ENCODE peak calls at places on chromosomes 13 and 19, in nine cellular contexts. One of them, this sample, is unnamed.

GRCh38 chr13:113582841-113583631 is 1.5 kb upstream of the TFDP1 start:
- DNase-seq in activated CD4-positive, alpha-beta T cell treated with anti-CD3 and anti-CD28 coated beads for 48 hours: no peak
- DNase-seq in T-helper 9 cell: no peak
- DNase-seq in stimulated activated CD8-positive, alpha-beta memory T cell treated with anti-CD3 and anti-CD28 coated beads, Interleukin-4, amount 100 ng/mL, for 4 hours: no peak
- DNase-seq in NCI-H1930: no peak
- DNase-seq in caudate nucleus: no peak
- DNase-seq in stimulated activated CD4-positive, alpha-beta T cell treated with anti-CD3 and anti-CD28 coated beads, TNF-alpha, amount 100 ng/mL, for 48 hours: no peak
- DNase-seq in GM23338: no peak
- DNase-seq in activated CD4-positive, CD25-positive, alpha-beta regulatory T cell treated with anti-CD3 and anti-CD28 coated beads, Interleukin-2, amount 50 U/mL, for 72 hours: no peak
- DNase-seq in this sample: no peak

GRCh38 chr19:39671739-39672363 is 16.1 kb downstream of the LGALS16 start:
- DNase-seq in activated CD4-positive, alpha-beta T cell treated with anti-CD3 and anti-CD28 coated beads for 48 hours: peak
- DNase-seq in T-helper 9 cell: peak
- DNase-seq in stimulated activated CD8-positive, alpha-beta memory T cell treated with anti-CD3 and anti-CD28 coated beads, Interleukin-4, amount 100 ng/mL, for 4 hours: peak
- DNase-seq in NCI-H1930: peak
- DNase-seq in caudate nucleus: no peak
- DNase-seq in stimulated activated CD4-positive, alpha-beta T cell treated with anti-CD3 and anti-CD28 coated beads, TNF-alpha, amount 100 ng/mL, for 48 hours: peak
- DNase-seq in GM23338: peak
- DNase-seq in activated CD4-positive, CD25-positive, alpha-beta regulatory T cell treated with anti-CD3 and anti-CD28 coated beads, Interleukin-2, amount 50 U/mL, for 72 hours: no peak
- DNase-seq in this sample: no peak

GRCh38 chr13:80630685-80631121 is 289.8 kb upstream of the SPRY2 start:
- DNase-seq in activated CD4-positive, alpha-beta T cell treated with anti-CD3 and anti-CD28 coated beads for 48 hours: no peak
- DNase-seq in T-helper 9 cell: no peak
- DNase-seq in stimulated activated CD8-positive, alpha-beta memory T cell treated with anti-CD3 and anti-CD28 coated beads, Interleukin-4, amount 100 ng/mL, for 4 hours: no peak
- DNase-seq in NCI-H1930: no peak
- DNase-seq in caudate nucleus: no peak
- DNase-seq in stimulated activated CD4-positive, alpha-beta T cell treated with anti-CD3 and anti-CD28 coated beads, TNF-alpha, amount 100 ng/mL, for 48 hours: no peak
- DNase-seq in GM23338: no peak
- DNase-seq in activated CD4-positive, CD25-positive, alpha-beta regulatory T cell treated with anti-CD3 and anti-CD28 coated beads, Interleukin-2, amount 50 U/mL, for 72 hours: no peak
- DNase-seq in this sample: no peak

GRCh38 chr13:46964789-46965527 is 68.1 kb upstream of the HTR2A start:
- DNase-seq in activated CD4-positive, alpha-beta T cell treated with anti-CD3 and anti-CD28 coated beads for 48 hours: no peak
- DNase-seq in T-helper 9 cell: no peak
- DNase-seq in stimulated activated CD8-positive, alpha-beta memory T cell treated with anti-CD3 and anti-CD28 coated beads, Interleukin-4, amount 100 ng/mL, for 4 hours: no peak
- DNase-seq in NCI-H1930: no peak
- DNase-seq in caudate nucleus: no peak
- DNase-seq in stimulated activated CD4-positive, alpha-beta T cell treated with anti-CD3 and anti-CD28 coated beads, TNF-alpha, amount 100 ng/mL, for 48 hours: no peak
- DNase-seq in GM23338: no peak
- DNase-seq in activated CD4-positive, CD25-positive, alpha-beta regulatory T cell treated with anti-CD3 and anti-CD28 coated beads, Interleukin-2, amount 50 U/mL, for 72 hours: no peak
- DNase-seq in this sample: no peak

GRCh38 chr13:30577381-30577780 is 40.3 kb upstream of the USPL1 start:
- DNase-seq in activated CD4-positive, alpha-beta T cell treated with anti-CD3 and anti-CD28 coated beads for 48 hours: peak
- DNase-seq in T-helper 9 cell: peak
- DNase-seq in stimulated activated CD8-positive, alpha-beta memory T cell treated with anti-CD3 and anti-CD28 coated beads, Interleukin-4, amount 100 ng/mL, for 4 hours: peak
- DNase-seq in NCI-H1930: no peak
- DNase-seq in caudate nucleus: no peak
- DNase-seq in stimulated activated CD4-positive, alpha-beta T cell treated with anti-CD3 and anti-CD28 coated beads, TNF-alpha, amount 100 ng/mL, for 48 hours: peak
- DNase-seq in GM23338: no peak
- DNase-seq in activated CD4-positive, CD25-positive, alpha-beta regulatory T cell treated with anti-CD3 and anti-CD28 coated beads, Interleukin-2, amount 50 U/mL, for 72 hours: peak
- DNase-seq in this sample: peak

GRCh38 chr13:35475131-35475959 is 1.1 kb downstream of the MAB21L1 start:
- DNase-seq in activated CD4-positive, alpha-beta T cell treated with anti-CD3 and anti-CD28 coated beads for 48 hours: peak
- DNase-seq in T-helper 9 cell: no peak
- DNase-seq in stimulated activated CD8-positive, alpha-beta memory T cell treated with anti-CD3 and anti-CD28 coated beads, Interleukin-4, amount 100 ng/mL, for 4 hours: no peak
- DNase-seq in NCI-H1930: no peak
- DNase-seq in caudate nucleus: no peak
- DNase-seq in stimulated activated CD4-positive, alpha-beta T cell treated with anti-CD3 and anti-CD28 coated beads, TNF-alpha, amount 100 ng/mL, for 48 hours: no peak
- DNase-seq in GM23338: peak
- DNase-seq in activated CD4-positive, CD25-positive, alpha-beta regulatory T cell treated with anti-CD3 and anti-CD28 coated beads, Interleukin-2, amount 50 U/mL, for 72 hours: no peak
- DNase-seq in this sample: no peak

GRCh38 chr19:44809856-44810554 is 1.1 kb downstream of the BCAM start:
- DNase-seq in activated CD4-positive, alpha-beta T cell treated with anti-CD3 and anti-CD28 coated beads for 48 hours: no peak
- DNase-seq in T-helper 9 cell: no peak
- DNase-seq in stimulated activated CD8-positive, alpha-beta memory T cell treated with anti-CD3 and anti-CD28 coated beads, Interleukin-4, amount 100 ng/mL, for 4 hours: no peak
- DNase-seq in NCI-H1930: no peak
- DNase-seq in caudate nucleus: no peak
- DNase-seq in stimulated activated CD4-positive, alpha-beta T cell treated with anti-CD3 and anti-CD28 coated beads, TNF-alpha, amount 100 ng/mL, for 48 hours: no peak
- DNase-seq in GM23338: no peak
- DNase-seq in activated CD4-positive, CD25-positive, alpha-beta regulatory T cell treated with anti-CD3 and anti-CD28 coated beads, Interleukin-2, amount 50 U/mL, for 72 hours: no peak
- DNase-seq in this sample: no peak

GRCh38 chr19:43525836-43526771 is 897 bp downstream of the ETHE1 start:
- DNase-seq in activated CD4-positive, alpha-beta T cell treated with anti-CD3 and anti-CD28 coated beads for 48 hours: peak
- DNase-seq in T-helper 9 cell: no peak
- DNase-seq in stimulated activated CD8-positive, alpha-beta memory T cell treated with anti-CD3 and anti-CD28 coated beads, Interleukin-4, amount 100 ng/mL, for 4 hours: no peak
- DNase-seq in NCI-H1930: no peak
- DNase-seq in caudate nucleus: peak
- DNase-seq in stimulated activated CD4-positive, alpha-beta T cell treated with anti-CD3 and anti-CD28 coated beads, TNF-alpha, amount 100 ng/mL, for 48 hours: no peak
- DNase-seq in GM23338: peak
- DNase-seq in activated CD4-positive, CD25-positive, alpha-beta regulatory T cell treated with anti-CD3 and anti-CD28 coated beads, Interleukin-2, amount 50 U/mL, for 72 hours: no peak
- DNase-seq in this sample: no peak

GRCh38 chr13:106182404-106182803 is 353.1 kb downstream of the EFNB2 start:
- DNase-seq in activated CD4-positive, alpha-beta T cell treated with anti-CD3 and anti-CD28 coated beads for 48 hours: no peak
- DNase-seq in T-helper 9 cell: no peak
- DNase-seq in stimulated activated CD8-positive, alpha-beta memory T cell treated with anti-CD3 and anti-CD28 coated beads, Interleukin-4, amount 100 ng/mL, for 4 hours: no peak
- DNase-seq in NCI-H1930: no peak
- DNase-seq in caudate nucleus: no peak
- DNase-seq in stimulated activated CD4-positive, alpha-beta T cell treated with anti-CD3 and anti-CD28 coated beads, TNF-alpha, amount 100 ng/mL, for 48 hours: no peak
- DNase-seq in GM23338: no peak
- DNase-seq in activated CD4-positive, CD25-positive, alpha-beta regulatory T cell treated with anti-CD3 and anti-CD28 coated beads, Interleukin-2, amount 50 U/mL, for 72 hours: no peak
- DNase-seq in this sample: no peak

GRCh38 chr19:10924597-10924996 is 3.8 kb downstream of the YIPF2 start:
- DNase-seq in activated CD4-positive, alpha-beta T cell treated with anti-CD3 and anti-CD28 coated beads for 48 hours: no peak
- DNase-seq in T-helper 9 cell: no peak
- DNase-seq in stimulated activated CD8-positive, alpha-beta memory T cell treated with anti-CD3 and anti-CD28 coated beads, Interleukin-4, amount 100 ng/mL, for 4 hours: no peak
- DNase-seq in NCI-H1930: no peak
- DNase-seq in caudate nucleus: no peak
- DNase-seq in stimulated activated CD4-positive, alpha-beta T cell treated with anti-CD3 and anti-CD28 coated beads, TNF-alpha, amount 100 ng/mL, for 48 hours: no peak
- DNase-seq in GM23338: no peak
- DNase-seq in activated CD4-positive, CD25-positive, alpha-beta regulatory T cell treated with anti-CD3 and anti-CD28 coated beads, Interleukin-2, amount 50 U/mL, for 72 hours: no peak
- DNase-seq in this sample: no peak

GRCh38 chr13:110923777-110924638 is 9.1 kb upstream of the ANKRD10 start:
- DNase-seq in activated CD4-positive, alpha-beta T cell treated with anti-CD3 and anti-CD28 coated beads for 48 hours: no peak
- DNase-seq in T-helper 9 cell: no peak
- DNase-seq in stimulated activated CD8-positive, alpha-beta memory T cell treated with anti-CD3 and anti-CD28 coated beads, Interleukin-4, amount 100 ng/mL, for 4 hours: no peak
- DNase-seq in NCI-H1930: no peak
- DNase-seq in caudate nucleus: no peak
- DNase-seq in stimulated activated CD4-positive, alpha-beta T cell treated with anti-CD3 and anti-CD28 coated beads, TNF-alpha, amount 100 ng/mL, for 48 hours: no peak
- DNase-seq in GM23338: no peak
- DNase-seq in activated CD4-positive, CD25-positive, alpha-beta regulatory T cell treated with anti-CD3 and anti-CD28 coated beads, Interleukin-2, amount 50 U/mL, for 72 hours: no peak
- DNase-seq in this sample: no peak

GRCh38 chr13:70622785-70623184 is 514.5 kb upstream of the KLHL1 start:
- DNase-seq in activated CD4-positive, alpha-beta T cell treated with anti-CD3 and anti-CD28 coated beads for 48 hours: no peak
- DNase-seq in T-helper 9 cell: no peak
- DNase-seq in stimulated activated CD8-positive, alpha-beta memory T cell treated with anti-CD3 and anti-CD28 coated beads, Interleukin-4, amount 100 ng/mL, for 4 hours: no peak
- DNase-seq in NCI-H1930: no peak
- DNase-seq in caudate nucleus: no peak
- DNase-seq in stimulated activated CD4-positive, alpha-beta T cell treated with anti-CD3 and anti-CD28 coated beads, TNF-alpha, amount 100 ng/mL, for 48 hours: no peak
- DNase-seq in GM23338: no peak
- DNase-seq in activated CD4-positive, CD25-positive, alpha-beta regulatory T cell treated with anti-CD3 and anti-CD28 coated beads, Interleukin-2, amount 50 U/mL, for 72 hours: no peak
- DNase-seq in this sample: no peak

GRCh38 chr13:71712988-71713653 is 153.9 kb downstream of the DACH1 start:
- DNase-seq in activated CD4-positive, alpha-beta T cell treated with anti-CD3 and anti-CD28 coated beads for 48 hours: no peak
- DNase-seq in T-helper 9 cell: no peak
- DNase-seq in stimulated activated CD8-positive, alpha-beta memory T cell treated with anti-CD3 and anti-CD28 coated beads, Interleukin-4, amount 100 ng/mL, for 4 hours: no peak
- DNase-seq in NCI-H1930: no peak
- DNase-seq in caudate nucleus: no peak
- DNase-seq in stimulated activated CD4-positive, alpha-beta T cell treated with anti-CD3 and anti-CD28 coated beads, TNF-alpha, amount 100 ng/mL, for 48 hours: no peak
- DNase-seq in GM23338: peak
- DNase-seq in activated CD4-positive, CD25-positive, alpha-beta regulatory T cell treated with anti-CD3 and anti-CD28 coated beads, Interleukin-2, amount 50 U/mL, for 72 hours: no peak
- DNase-seq in this sample: no peak

GRCh38 chr13:50894042-50894441 is 15.5 kb upstream of the RNASEH2B start:
- DNase-seq in activated CD4-positive, alpha-beta T cell treated with anti-CD3 and anti-CD28 coated beads for 48 hours: no peak
- DNase-seq in T-helper 9 cell: no peak
- DNase-seq in stimulated activated CD8-positive, alpha-beta memory T cell treated with anti-CD3 and anti-CD28 coated beads, Interleukin-4, amount 100 ng/mL, for 4 hours: no peak
- DNase-seq in NCI-H1930: no peak
- DNase-seq in caudate nucleus: no peak
- DNase-seq in stimulated activated CD4-positive, alpha-beta T cell treated with anti-CD3 and anti-CD28 coated beads, TNF-alpha, amount 100 ng/mL, for 48 hours: no peak
- DNase-seq in GM23338: peak
- DNase-seq in activated CD4-positive, CD25-positive, alpha-beta regulatory T cell treated with anti-CD3 and anti-CD28 coated beads, Interleukin-2, amount 50 U/mL, for 72 hours: no peak
- DNase-seq in this sample: no peak

GRCh38 chr19:37251308-37252229 is 33.6 kb downstream of the ZNF383 start:
- DNase-seq in activated CD4-positive, alpha-beta T cell treated with anti-CD3 and anti-CD28 coated beads for 48 hours: peak
- DNase-seq in T-helper 9 cell: peak
- DNase-seq in stimulated activated CD8-positive, alpha-beta memory T cell treated with anti-CD3 and anti-CD28 coated beads, Interleukin-4, amount 100 ng/mL, for 4 hours: no peak
- DNase-seq in NCI-H1930: peak
- DNase-seq in caudate nucleus: peak
- DNase-seq in stimulated activated CD4-positive, alpha-beta T cell treated with anti-CD3 and anti-CD28 coated beads, TNF-alpha, amount 100 ng/mL, for 48 hours: no peak
- DNase-seq in GM23338: no peak
- DNase-seq in activated CD4-positive, CD25-positive, alpha-beta regulatory T cell treated with anti-CD3 and anti-CD28 coated beads, Interleukin-2, amount 50 U/mL, for 72 hours: peak
- DNase-seq in this sample: peak

GRCh38 chr19:41868120-41868988 is 8.3 kb downstream of the RPS19 start:
- DNase-seq in activated CD4-positive, alpha-beta T cell treated with anti-CD3 and anti-CD28 coated beads for 48 hours: no peak
- DNase-seq in T-helper 9 cell: no peak
- DNase-seq in stimulated activated CD8-positive, alpha-beta memory T cell treated with anti-CD3 and anti-CD28 coated beads, Interleukin-4, amount 100 ng/mL, for 4 hours: no peak
- DNase-seq in NCI-H1930: no peak
- DNase-seq in caudate nucleus: no peak
- DNase-seq in stimulated activated CD4-positive, alpha-beta T cell treated with anti-CD3 and anti-CD28 coated beads, TNF-alpha, amount 100 ng/mL, for 48 hours: no peak
- DNase-seq in GM23338: no peak
- DNase-seq in activated CD4-positive, CD25-positive, alpha-beta regulatory T cell treated with anti-CD3 and anti-CD28 coated beads, Interleukin-2, amount 50 U/mL, for 72 hours: no peak
- DNase-seq in this sample: no peak

GRCh38 chr13:30395192-30396158 is 26.8 kb upstream of the UBE2L5 start:
- DNase-seq in activated CD4-positive, alpha-beta T cell treated with anti-CD3 and anti-CD28 coated beads for 48 hours: peak
- DNase-seq in T-helper 9 cell: peak
- DNase-seq in stimulated activated CD8-positive, alpha-beta memory T cell treated with anti-CD3 and anti-CD28 coated beads, Interleukin-4, amount 100 ng/mL, for 4 hours: peak
- DNase-seq in NCI-H1930: peak
- DNase-seq in caudate nucleus: peak
- DNase-seq in stimulated activated CD4-positive, alpha-beta T cell treated with anti-CD3 and anti-CD28 coated beads, TNF-alpha, amount 100 ng/mL, for 48 hours: peak
- DNase-seq in GM23338: peak
- DNase-seq in activated CD4-positive, CD25-positive, alpha-beta regulatory T cell treated with anti-CD3 and anti-CD28 coated beads, Interleukin-2, amount 50 U/mL, for 72 hours: peak
- DNase-seq in this sample: peak

GRCh38 chr13:35475960-35476943 is at the start of gene MAB21L1:
- DNase-seq in activated CD4-positive, alpha-beta T cell treated with anti-CD3 and anti-CD28 coated beads for 48 hours: peak
- DNase-seq in T-helper 9 cell: no peak
- DNase-seq in stimulated activated CD8-positive, alpha-beta memory T cell treated with anti-CD3 and anti-CD28 coated beads, Interleukin-4, amount 100 ng/mL, for 4 hours: no peak
- DNase-seq in NCI-H1930: no peak
- DNase-seq in caudate nucleus: no peak
- DNase-seq in stimulated activated CD4-positive, alpha-beta T cell treated with anti-CD3 and anti-CD28 coated beads, TNF-alpha, amount 100 ng/mL, for 48 hours: no peak
- DNase-seq in GM23338: peak
- DNase-seq in activated CD4-positive, CD25-positive, alpha-beta regulatory T cell treated with anti-CD3 and anti-CD28 coated beads, Interleukin-2, amount 50 U/mL, for 72 hours: no peak
- DNase-seq in this sample: no peak

GRCh38 chr19:48554385-48555091 is 2.6 kb downstream of the SULT2B1 start:
- DNase-seq in activated CD4-positive, alpha-beta T cell treated with anti-CD3 and anti-CD28 coated beads for 48 hours: no peak
- DNase-seq in T-helper 9 cell: no peak
- DNase-seq in stimulated activated CD8-positive, alpha-beta memory T cell treated with anti-CD3 and anti-CD28 coated beads, Interleukin-4, amount 100 ng/mL, for 4 hours: no peak
- DNase-seq in NCI-H1930: no peak
- DNase-seq in caudate nucleus: no peak
- DNase-seq in stimulated activated CD4-positive, alpha-beta T cell treated with anti-CD3 and anti-CD28 coated beads, TNF-alpha, amount 100 ng/mL, for 48 hours: no peak
- DNase-seq in GM23338: peak
- DNase-seq in activated CD4-positive, CD25-positive, alpha-beta regulatory T cell treated with anti-CD3 and anti-CD28 coated beads, Interleukin-2, amount 50 U/mL, for 72 hours: no peak
- DNase-seq in this sample: no peak

GRCh38 chr19:47895165-47895782 is 9.2 kb upstream of the SULT2A1 start:
- DNase-seq in activated CD4-positive, alpha-beta T cell treated with anti-CD3 and anti-CD28 coated beads for 48 hours: no peak
- DNase-seq in T-helper 9 cell: no peak
- DNase-seq in stimulated activated CD8-positive, alpha-beta memory T cell treated with anti-CD3 and anti-CD28 coated beads, Interleukin-4, amount 100 ng/mL, for 4 hours: no peak
- DNase-seq in NCI-H1930: no peak
- DNase-seq in caudate nucleus: no peak
- DNase-seq in stimulated activated CD4-positive, alpha-beta T cell treated with anti-CD3 and anti-CD28 coated beads, TNF-alpha, amount 100 ng/mL, for 48 hours: no peak
- DNase-seq in GM23338: no peak
- DNase-seq in activated CD4-positive, CD25-positive, alpha-beta regulatory T cell treated with anti-CD3 and anti-CD28 coated beads, Interleukin-2, amount 50 U/mL, for 72 hours: no peak
- DNase-seq in this sample: no peak

GRCh38 chr13:24680258-24680920 is at the start of gene ATP12A:
- DNase-seq in activated CD4-positive, alpha-beta T cell treated with anti-CD3 and anti-CD28 coated beads for 48 hours: peak
- DNase-seq in T-helper 9 cell: peak
- DNase-seq in stimulated activated CD8-positive, alpha-beta memory T cell treated with anti-CD3 and anti-CD28 coated beads, Interleukin-4, amount 100 ng/mL, for 4 hours: no peak
- DNase-seq in NCI-H1930: peak
- DNase-seq in caudate nucleus: no peak
- DNase-seq in stimulated activated CD4-positive, alpha-beta T cell treated with anti-CD3 and anti-CD28 coated beads, TNF-alpha, amount 100 ng/mL, for 48 hours: no peak
- DNase-seq in GM23338: peak
- DNase-seq in activated CD4-positive, CD25-positive, alpha-beta regulatory T cell treated with anti-CD3 and anti-CD28 coated beads, Interleukin-2, amount 50 U/mL, for 72 hours: peak
- DNase-seq in this sample: no peak

GRCh38 chr19:35341006-35341405 is 6.7 kb upstream of the FFAR1 start:
- DNase-seq in activated CD4-positive, alpha-beta T cell treated with anti-CD3 and anti-CD28 coated beads for 48 hours: no peak
- DNase-seq in T-helper 9 cell: no peak
- DNase-seq in stimulated activated CD8-positive, alpha-beta memory T cell treated with anti-CD3 and anti-CD28 coated beads, Interleukin-4, amount 100 ng/mL, for 4 hours: no peak
- DNase-seq in NCI-H1930: no peak
- DNase-seq in caudate nucleus: no peak
- DNase-seq in stimulated activated CD4-positive, alpha-beta T cell treated with anti-CD3 and anti-CD28 coated beads, TNF-alpha, amount 100 ng/mL, for 48 hours: no peak
- DNase-seq in GM23338: no peak
- DNase-seq in activated CD4-positive, CD25-positive, alpha-beta regulatory T cell treated with anti-CD3 and anti-CD28 coated beads, Interleukin-2, amount 50 U/mL, for 72 hours: no peak
- DNase-seq in this sample: no peak

GRCh38 chr19:33438016-33438671 is 64.6 kb downstream of the CEBPG start:
- DNase-seq in activated CD4-positive, alpha-beta T cell treated with anti-CD3 and anti-CD28 coated beads for 48 hours: no peak
- DNase-seq in T-helper 9 cell: no peak
- DNase-seq in stimulated activated CD8-positive, alpha-beta memory T cell treated with anti-CD3 and anti-CD28 coated beads, Interleukin-4, amount 100 ng/mL, for 4 hours: no peak
- DNase-seq in NCI-H1930: no peak
- DNase-seq in caudate nucleus: no peak
- DNase-seq in stimulated activated CD4-positive, alpha-beta T cell treated with anti-CD3 and anti-CD28 coated beads, TNF-alpha, amount 100 ng/mL, for 48 hours: no peak
- DNase-seq in GM23338: no peak
- DNase-seq in activated CD4-positive, CD25-positive, alpha-beta regulatory T cell treated with anti-CD3 and anti-CD28 coated beads, Interleukin-2, amount 50 U/mL, for 72 hours: no peak
- DNase-seq in this sample: no peak

GRCh38 chr19:52946322-52947310 is 16.1 kb downstream of the ZNF816 start:
- DNase-seq in activated CD4-positive, alpha-beta T cell treated with anti-CD3 and anti-CD28 coated beads for 48 hours: no peak
- DNase-seq in T-helper 9 cell: no peak
- DNase-seq in stimulated activated CD8-positive, alpha-beta memory T cell treated with anti-CD3 and anti-CD28 coated beads, Interleukin-4, amount 100 ng/mL, for 4 hours: no peak
- DNase-seq in NCI-H1930: peak
- DNase-seq in caudate nucleus: no peak
- DNase-seq in stimulated activated CD4-positive, alpha-beta T cell treated with anti-CD3 and anti-CD28 coated beads, TNF-alpha, amount 100 ng/mL, for 48 hours: no peak
- DNase-seq in GM23338: peak
- DNase-seq in activated CD4-positive, CD25-positive, alpha-beta regulatory T cell treated with anti-CD3 and anti-CD28 coated beads, Interleukin-2, amount 50 U/mL, for 72 hours: no peak
- DNase-seq in this sample: no peak

GRCh38 chr13:36447501-36447900 is 15.2 kb downstream of the CCNA1 start:
- DNase-seq in activated CD4-positive, alpha-beta T cell treated with anti-CD3 and anti-CD28 coated beads for 48 hours: no peak
- DNase-seq in T-helper 9 cell: no peak
- DNase-seq in stimulated activated CD8-positive, alpha-beta memory T cell treated with anti-CD3 and anti-CD28 coated beads, Interleukin-4, amount 100 ng/mL, for 4 hours: no peak
- DNase-seq in NCI-H1930: no peak
- DNase-seq in caudate nucleus: no peak
- DNase-seq in stimulated activated CD4-positive, alpha-beta T cell treated with anti-CD3 and anti-CD28 coated beads, TNF-alpha, amount 100 ng/mL, for 48 hours: no peak
- DNase-seq in GM23338: no peak
- DNase-seq in activated CD4-positive, CD25-positive, alpha-beta regulatory T cell treated with anti-CD3 and anti-CD28 coated beads, Interleukin-2, amount 50 U/mL, for 72 hours: no peak
- DNase-seq in this sample: no peak

GRCh38 chr19:11652056-11652455 is 54.8 kb downstream of the ZNF627 start:
- DNase-seq in activated CD4-positive, alpha-beta T cell treated with anti-CD3 and anti-CD28 coated beads for 48 hours: no peak
- DNase-seq in T-helper 9 cell: no peak
- DNase-seq in stimulated activated CD8-positive, alpha-beta memory T cell treated with anti-CD3 and anti-CD28 coated beads, Interleukin-4, amount 100 ng/mL, for 4 hours: no peak
- DNase-seq in NCI-H1930: no peak
- DNase-seq in caudate nucleus: no peak
- DNase-seq in stimulated activated CD4-positive, alpha-beta T cell treated with anti-CD3 and anti-CD28 coated beads, TNF-alpha, amount 100 ng/mL, for 48 hours: no peak
- DNase-seq in GM23338: peak
- DNase-seq in activated CD4-positive, CD25-positive, alpha-beta regulatory T cell treated with anti-CD3 and anti-CD28 coated beads, Interleukin-2, amount 50 U/mL, for 72 hours: no peak
- DNase-seq in this sample: no peak

GRCh38 chr13:112462408-112462807 is 86.3 kb downstream of the SPACA7 start:
- DNase-seq in activated CD4-positive, alpha-beta T cell treated with anti-CD3 and anti-CD28 coated beads for 48 hours: no peak
- DNase-seq in T-helper 9 cell: no peak
- DNase-seq in stimulated activated CD8-positive, alpha-beta memory T cell treated with anti-CD3 and anti-CD28 coated beads, Interleukin-4, amount 100 ng/mL, for 4 hours: no peak
- DNase-seq in NCI-H1930: no peak
- DNase-seq in caudate nucleus: no peak
- DNase-seq in stimulated activated CD4-positive, alpha-beta T cell treated with anti-CD3 and anti-CD28 coated beads, TNF-alpha, amount 100 ng/mL, for 48 hours: no peak
- DNase-seq in GM23338: no peak
- DNase-seq in activated CD4-positive, CD25-positive, alpha-beta regulatory T cell treated with anti-CD3 and anti-CD28 coated beads, Interleukin-2, amount 50 U/mL, for 72 hours: no peak
- DNase-seq in this sample: no peak

GRCh38 chr19:29266603-29267002 is 53.7 kb upstream of the UQCRFS1 start:
- DNase-seq in activated CD4-positive, alpha-beta T cell treated with anti-CD3 and anti-CD28 coated beads for 48 hours: no peak
- DNase-seq in T-helper 9 cell: no peak
- DNase-seq in stimulated activated CD8-positive, alpha-beta memory T cell treated with anti-CD3 and anti-CD28 coated beads, Interleukin-4, amount 100 ng/mL, for 4 hours: no peak
- DNase-seq in NCI-H1930: no peak
- DNase-seq in caudate nucleus: no peak
- DNase-seq in stimulated activated CD4-positive, alpha-beta T cell treated with anti-CD3 and anti-CD28 coated beads, TNF-alpha, amount 100 ng/mL, for 48 hours: no peak
- DNase-seq in GM23338: no peak
- DNase-seq in activated CD4-positive, CD25-positive, alpha-beta regulatory T cell treated with anti-CD3 and anti-CD28 coated beads, Interleukin-2, amount 50 U/mL, for 72 hours: no peak
- DNase-seq in this sample: no peak

GRCh38 chr13:113273856-113274590 is 23.0 kb upstream of the LAMP1 start:
- DNase-seq in activated CD4-positive, alpha-beta T cell treated with anti-CD3 and anti-CD28 coated beads for 48 hours: no peak
- DNase-seq in T-helper 9 cell: no peak
- DNase-seq in stimulated activated CD8-positive, alpha-beta memory T cell treated with anti-CD3 and anti-CD28 coated beads, Interleukin-4, amount 100 ng/mL, for 4 hours: no peak
- DNase-seq in NCI-H1930: no peak
- DNase-seq in caudate nucleus: no peak
- DNase-seq in stimulated activated CD4-positive, alpha-beta T cell treated with anti-CD3 and anti-CD28 coated beads, TNF-alpha, amount 100 ng/mL, for 48 hours: no peak
- DNase-seq in GM23338: no peak
- DNase-seq in activated CD4-positive, CD25-positive, alpha-beta regulatory T cell treated with anti-CD3 and anti-CD28 coated beads, Interleukin-2, amount 50 U/mL, for 72 hours: no peak
- DNase-seq in this sample: no peak